ENCODE peak calls at places on chromosomes 1 and 21, in four cellular contexts. R is fibroblast of mammary gland, U is psoas muscle, S is H9. D is an unnamed sample.

GRCh38 chr1:226485192-226485591 is 63.4 kb upstream of the STUM start:
- DNase-seq in R (no peak), U (no peak), S (no peak), D (peak; percentile 53)

GRCh38 chr1:119253366-119253765 is 112.9 kb upstream of the WARS2 start:
- DNase-seq in R (peak; percentile 25), U (no peak), S (no peak), D (no peak)

GRCh38 chr1:180252638-180253536 is 22.8 kb downstream of the LHX4 start:
- DNase-seq in R (peak; percentile 66), U (peak; percentile 83), S (peak; percentile 83), D (peak; percentile 86)

GRCh38 chr1:113088972-113089371 is 16.0 kb downstream of the LRIG2 start:
- DNase-seq in R (no peak), U (no peak), S (no peak), D (no peak)

GRCh38 chr1:173224280-173224886 is 17.3 kb upstream of the TNFSF4 start:
- DNase-seq in R (no peak), U (no peak), S (no peak), D (no peak)

GRCh38 chr1:114154146-114154962 is 685 bp upstream of the SYT6 start:
- DNase-seq in R (peak; percentile 18), U (peak; percentile 58), S (peak; percentile 68), D (no peak)

GRCh38 chr1:228162286-228163003 is 3.2 kb upstream of the IBA57 start:
- DNase-seq in R (no peak), U (peak; percentile 67), S (peak; percentile 56), D (no peak)

GRCh38 chr1:4557949-4558348 is 96.5 kb upstream of the AJAP1 start:
- DNase-seq in R (no peak), U (no peak), S (no peak), D (no peak)

GRCh38 chr1:219374167-219374566 is 200.5 kb downstream of the LYPLAL1 start:
- DNase-seq in R (peak; percentile 7), U (no peak), S (no peak), D (no peak)

GRCh38 chr1:240946926-240947325 is 335.0 kb upstream of the GREM2 start:
- DNase-seq in R (peak; percentile 62), U (no peak), S (no peak), D (peak; percentile 61)

GRCh38 chr1:101407505-101408211 is 170.8 kb downstream of the S1PR1 start:
- DNase-seq in R (no peak), U (no peak), S (no peak), D (no peak)

GRCh38 chr1:94481473-94481933 is 60.1 kb downstream of the F3 start:
- DNase-seq in R (peak; percentile 71), U (peak; percentile 36), S (peak; percentile 70), D (peak; percentile 45)

GRCh38 chr1:53390261-53390660 is 62.4 kb upstream of the LRP8 start:
- DNase-seq in R (no peak), U (peak; percentile 64), S (no peak), D (peak; percentile 25)

GRCh38 chr1:207463021-207463420 is 8.9 kb downstream of the CR2 start:
- DNase-seq in R (peak; percentile 50), U (no peak), S (no peak), D (no peak)

GRCh38 chr21:37032877-37033471 is 26.5 kb downstream of the RIPPLY3 start:
- DNase-seq in R (peak; percentile 75), U (no peak), S (no peak), D (no peak)

GRCh38 chr1:46525253-46525983 is 26.0 kb downstream of the KNCN start:
- DNase-seq in R (no peak), U (peak; percentile 33), S (no peak), D (no peak)

GRCh38 chr1:61079276-61079897 is 3.0 kb upstream of the NFIA start:
- DNase-seq in R (no peak), U (no peak), S (no peak), D (peak; percentile 87)

GRCh38 chr1:218815076-218815475 is 358.6 kb upstream of the LYPLAL1 start:
- DNase-seq in R (no peak), U (no peak), S (no peak), D (no peak)

GRCh38 chr1:145947551-145947950 is 10.3 kb downstream of the LIX1L start:
- DNase-seq in R (no peak), U (no peak), S (peak; percentile 50), D (no peak)

GRCh38 chr1:39128959-39129358 is 75.5 kb upstream of the MACF1 start:
- DNase-seq in R (no peak), U (no peak), S (no peak), D (peak; percentile 93)

GRCh38 chr1:202135221-202135721 is 9.3 kb downstream of the ARL8A start:
- DNase-seq in R (peak; percentile 64), U (no peak), S (peak; percentile 76), D (peak; percentile 61)

GRCh38 chr1:154652893-154653292 is 44.9 kb upstream of the ADAR start:
- DNase-seq in R (no peak), U (no peak), S (no peak), D (no peak)

GRCh38 chr1:26694185-26694572 is 1.6 kb upstream of the ARID1A start:
- DNase-seq in R (no peak), U (no peak), S (no peak), D (no peak)

GRCh38 chr1:219639843-219640606 is 27.1 kb upstream of the ZC3H11B start:
- DNase-seq in R (peak; percentile 15), U (no peak), S (no peak), D (no peak)

GRCh38 chr1:26161408-26162219 is 2.7 kb downstream of the FAM110D start:
- DNase-seq in R (peak; percentile 25), U (peak; percentile 88), S (no peak), D (peak; percentile 56)

GRCh38 chr1:9589719-9590157 is 1.0 kb downstream of the TMEM201 start:
- DNase-seq in R (peak; percentile 17), U (no peak), S (no peak), D (no peak)

GRCh38 chr1:212256404-212256803 is 28.8 kb upstream of the PPP2R5A start:
- DNase-seq in R (no peak), U (no peak), S (no peak), D (no peak)

GRCh38 chr1:2921970-2922686 is 99.1 kb upstream of the ACTRT2 start:
- DNase-seq in R (no peak), U (no peak), S (no peak), D (peak; percentile 22)

GRCh38 chr1:212945056-212945455 is 5.3 kb upstream of the VASH2 start:
- DNase-seq in R (no peak), U (no peak), S (no peak), D (no peak)

GRCh38 chr1:154206212-154206611 is at the start of gene CFAP141:
- DNase-seq in R (no peak), U (no peak), S (no peak), D (no peak)

GRCh38 chr1:41504126-41505035 is 19.9 kb upstream of the EDN2 start:
- DNase-seq in R (peak; percentile 65), U (no peak), S (no peak), D (no peak)

GRCh38 chr1:213284626-213285025 is 233.6 kb downstream of the RPS6KC1 start:
- DNase-seq in R (peak; percentile 57), U (no peak), S (no peak), D (no peak)

GRCh38 chr1:213135572-213135971 is 84.5 kb downstream of the RPS6KC1 start:
- DNase-seq in R (peak; percentile 49), U (no peak), S (no peak), D (no peak)

GRCh38 chr1:20141001-20141400 is 1.9 kb downstream of the PLA2G2F start:
- DNase-seq in R (no peak), U (no peak), S (peak; percentile 19), D (no peak)